ENCODE peak calls at places on chromosomes 13 and 19, in eight cellular contexts. One of them, this sample, is unnamed.

GRCh38 chr13:31998131-31998530 is 33.4 kb upstream of the FRY start:
- DNase-seq in lower leg skin: no peak
- DNase-seq in CD8-positive, alpha-beta T cell: no peak
- DNase-seq in fibroblast of pulmonary artery: no peak
- DNase-seq in fibroblast of lung: no peak
- DNase-seq in astrocyte of the spinal cord: no peak
- DNase-seq in tibial artery: no peak
- DNase-seq in tibial nerve: no peak
- DNase-seq in this sample: no peak

GRCh38 chr13:98507060-98507797 is 69.7 kb downstream of the STK24 start:
- DNase-seq in astrocyte of the spinal cord: peak
- DNase-seq in tibial artery: peak
- DNase-seq in lower leg skin: no peak
- DNase-seq in tibial nerve: peak
- DNase-seq in CD8-positive, alpha-beta T cell: no peak
- DNase-seq in fibroblast of pulmonary artery: peak
- DNase-seq in fibroblast of lung: peak
- DNase-seq in this sample: peak

GRCh38 chr13:71320452-71320851 is 546.6 kb downstream of the DACH1 start:
- DNase-seq in tibial artery: no peak
- DNase-seq in astrocyte of the spinal cord: peak
- DNase-seq in tibial nerve: no peak
- DNase-seq in fibroblast of lung: peak
- DNase-seq in fibroblast of pulmonary artery: peak
- DNase-seq in lower leg skin: no peak
- DNase-seq in CD8-positive, alpha-beta T cell: no peak
- DNase-seq in this sample: no peak

GRCh38 chr13:37869506-37869755 is 141 bp downstream of the TRPC4 start:
- DNase-seq in tibial artery: no peak
- DNase-seq in lower leg skin: no peak
- DNase-seq in astrocyte of the spinal cord: no peak
- DNase-seq in fibroblast of pulmonary artery: peak
- DNase-seq in CD8-positive, alpha-beta T cell: no peak
- DNase-seq in tibial nerve: no peak
- DNase-seq in fibroblast of lung: no peak
- DNase-seq in this sample: no peak

GRCh38 chr19:34430738-34431625 is 2.8 kb downstream of the UBA2 start:
- DNase-seq in fibroblast of pulmonary artery: peak
- DNase-seq in lower leg skin: no peak
- DNase-seq in fibroblast of lung: peak
- DNase-seq in CD8-positive, alpha-beta T cell: peak
- DNase-seq in tibial artery: no peak
- DNase-seq in astrocyte of the spinal cord: peak
- DNase-seq in tibial nerve: no peak
- DNase-seq in this sample: no peak

GRCh38 chr19:4052993-4053422 is 13.7 kb downstream of the ZBTB7A start:
- DNase-seq in CD8-positive, alpha-beta T cell: no peak
- DNase-seq in lower leg skin: no peak
- DNase-seq in fibroblast of lung: no peak
- DNase-seq in tibial nerve: no peak
- DNase-seq in fibroblast of pulmonary artery: no peak
- DNase-seq in tibial artery: no peak
- DNase-seq in astrocyte of the spinal cord: no peak
- DNase-seq in this sample: no peak

GRCh38 chr13:105048685-105049084 is 1486.8 kb downstream of the EFNB2 start:
- DNase-seq in fibroblast of pulmonary artery: no peak
- DNase-seq in tibial artery: no peak
- DNase-seq in CD8-positive, alpha-beta T cell: no peak
- DNase-seq in fibroblast of lung: no peak
- DNase-seq in astrocyte of the spinal cord: no peak
- DNase-seq in lower leg skin: no peak
- DNase-seq in tibial nerve: no peak
- DNase-seq in this sample: no peak

GRCh38 chr19:2478756-2479555 is 3.0 kb downstream of the GADD45B start:
- DNase-seq in tibial artery: peak
- DNase-seq in fibroblast of lung: peak
- DNase-seq in astrocyte of the spinal cord: peak
- DNase-seq in lower leg skin: peak
- DNase-seq in CD8-positive, alpha-beta T cell: peak
- DNase-seq in tibial nerve: peak
- DNase-seq in fibroblast of pulmonary artery: peak
- DNase-seq in this sample: peak

GRCh38 chr13:35838356-35838755 is 292.8 kb downstream of the DCLK1 start:
- DNase-seq in CD8-positive, alpha-beta T cell: no peak
- DNase-seq in tibial nerve: no peak
- DNase-seq in lower leg skin: no peak
- DNase-seq in fibroblast of lung: peak
- DNase-seq in tibial artery: no peak
- DNase-seq in fibroblast of pulmonary artery: peak
- DNase-seq in astrocyte of the spinal cord: peak
- DNase-seq in this sample: no peak

DNA sequence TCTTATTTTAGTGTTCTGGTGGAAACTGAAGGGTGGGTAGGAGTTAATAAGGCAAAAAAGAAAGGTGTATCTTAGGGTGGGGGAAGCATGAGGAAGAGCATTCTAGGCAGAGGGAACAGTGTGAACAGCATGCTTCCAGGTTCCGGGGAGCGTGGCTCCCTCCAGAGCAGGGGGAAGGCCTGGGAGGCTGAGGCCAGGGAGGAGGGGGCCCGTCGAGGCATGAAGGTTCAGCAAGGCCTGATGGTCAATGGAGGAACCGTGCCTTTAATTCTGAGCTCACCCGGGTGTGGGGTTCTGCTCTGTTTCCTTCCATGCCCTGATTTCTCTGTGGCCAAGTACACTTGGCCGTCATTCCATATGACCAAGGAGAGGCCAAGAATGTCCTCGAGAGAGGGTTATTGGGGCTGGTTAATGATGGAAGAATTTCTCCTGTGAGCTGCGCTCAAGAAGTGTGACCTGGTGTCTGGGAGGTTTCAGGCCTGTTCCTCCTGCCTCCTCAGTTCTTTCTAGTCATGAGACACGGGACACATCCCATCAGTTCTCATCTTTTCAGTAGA is 73.5 kb downstream of the SIPA1L3 start:
- DNase-seq in CD8-positive, alpha-beta T cell: no peak
- DNase-seq in fibroblast of lung: peak
- DNase-seq in astrocyte of the spinal cord: no peak
- DNase-seq in tibial nerve: no peak
- DNase-seq in lower leg skin: peak
- DNase-seq in fibroblast of pulmonary artery: no peak
- DNase-seq in tibial artery: peak
- DNase-seq in this sample: no peak
- H3K4me3 ChIP-seq in CD8-positive, alpha-beta T cell: no peak
- H3K4me3 ChIP-seq in fibroblast of lung: no peak
- H3K4me3 ChIP-seq in astrocyte of the spinal cord: no peak
- H3K4me3 ChIP-seq in tibial nerve: no peak
- H3K4me3 ChIP-seq in lower leg skin: no peak
- H3K4me3 ChIP-seq in fibroblast of pulmonary artery: no peak
- H3K4me3 ChIP-seq in tibial artery: no peak
- H3K4me3 ChIP-seq in this sample: no peak

DNA sequence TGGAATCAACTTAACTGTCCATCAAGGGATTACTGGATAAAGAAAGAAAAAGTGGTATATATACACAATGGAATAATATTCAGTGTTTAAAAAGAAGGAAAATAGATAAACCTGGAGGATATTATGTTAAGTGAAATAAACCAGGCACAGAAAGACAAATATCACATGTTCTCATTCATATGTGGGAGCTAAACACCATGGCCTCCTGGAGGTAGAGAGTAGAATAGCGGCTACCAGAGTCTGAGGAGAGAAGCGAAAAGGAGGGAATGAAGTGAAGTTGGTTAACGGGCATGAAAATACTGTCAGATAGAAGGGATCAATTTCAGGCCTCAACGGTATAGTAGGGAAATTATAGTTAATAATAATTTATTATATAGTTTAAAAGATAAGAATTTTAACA is 147.5 kb upstream of the OBI1 start:
- DNase-seq in tibial nerve: no peak
- DNase-seq in tibial artery: no peak
- DNase-seq in fibroblast of pulmonary artery: no peak
- DNase-seq in fibroblast of lung: no peak
- DNase-seq in astrocyte of the spinal cord: no peak
- DNase-seq in lower leg skin: no peak
- DNase-seq in CD8-positive, alpha-beta T cell: no peak
- DNase-seq in this sample: no peak
- TF ChIP-seq CTCF in tibial nerve: peak
- TF ChIP-seq CTCF in tibial artery: no peak
- TF ChIP-seq CTCF in fibroblast of pulmonary artery: peak
- TF ChIP-seq CTCF in fibroblast of lung: no peak
- TF ChIP-seq CTCF in astrocyte of the spinal cord: peak
- TF ChIP-seq CTCF in lower leg skin: no peak
- TF ChIP-seq CTCF in CD8-positive, alpha-beta T cell: peak
- TF ChIP-seq CTCF in this sample: no peak

GRCh38 chr19:41709951-41710645 is 1.7 kb downstream of the CEACAM5 start:
- DNase-seq in tibial nerve: no peak
- DNase-seq in lower leg skin: peak
- DNase-seq in CD8-positive, alpha-beta T cell: no peak
- DNase-seq in fibroblast of lung: no peak
- DNase-seq in fibroblast of pulmonary artery: no peak
- DNase-seq in tibial artery: no peak
- DNase-seq in astrocyte of the spinal cord: no peak
- DNase-seq in this sample: no peak

GRCh38 chr19:41707871-41708371 is 505 bp upstream of the CEACAM5 start:
- DNase-seq in CD8-positive, alpha-beta T cell: no peak
- DNase-seq in fibroblast of lung: no peak
- DNase-seq in tibial nerve: no peak
- DNase-seq in tibial artery: no peak
- DNase-seq in fibroblast of pulmonary artery: no peak
- DNase-seq in lower leg skin: peak
- DNase-seq in astrocyte of the spinal cord: no peak
- DNase-seq in this sample: no peak

GRCh38 chr19:41706741-41707501 is 1.5 kb upstream of the CEACAM5 start:
- DNase-seq in tibial nerve: no peak
- DNase-seq in astrocyte of the spinal cord: no peak
- DNase-seq in lower leg skin: peak
- DNase-seq in fibroblast of lung: peak
- DNase-seq in CD8-positive, alpha-beta T cell: peak
- DNase-seq in fibroblast of pulmonary artery: peak
- DNase-seq in tibial artery: no peak
- DNase-seq in this sample: peak

GRCh38 chr19:41707502-41707812 is 969 bp upstream of the CEACAM5 start:
- DNase-seq in tibial artery: no peak
- DNase-seq in CD8-positive, alpha-beta T cell: no peak
- DNase-seq in tibial nerve: no peak
- DNase-seq in fibroblast of lung: no peak
- DNase-seq in fibroblast of pulmonary artery: no peak
- DNase-seq in lower leg skin: peak
- DNase-seq in astrocyte of the spinal cord: no peak
- DNase-seq in this sample: peak

DNA sequence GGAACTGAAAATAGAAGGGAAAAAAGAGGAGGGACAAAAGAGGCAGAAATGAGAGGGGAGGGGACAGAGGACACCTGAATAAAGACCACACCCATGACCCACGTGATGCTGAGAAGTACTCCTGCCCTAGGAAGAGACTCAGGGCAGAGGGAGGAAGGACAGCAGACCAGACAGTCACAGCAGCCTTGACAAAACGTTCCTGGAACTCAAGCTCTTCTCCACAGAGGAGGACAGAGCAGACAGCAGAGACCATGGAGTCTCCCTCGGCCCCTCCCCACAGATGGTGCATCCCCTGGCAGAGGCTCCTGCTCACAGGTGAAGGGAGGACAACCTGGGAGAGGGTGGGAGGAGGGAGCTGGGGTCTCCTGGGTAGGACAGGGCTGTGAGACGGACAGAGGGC is at the start of gene CEACAM5:
- DNase-seq in tibial nerve: no peak
- DNase-seq in fibroblast of pulmonary artery: no peak
- DNase-seq in CD8-positive, alpha-beta T cell: no peak
- DNase-seq in lower leg skin: no peak
- DNase-seq in astrocyte of the spinal cord: no peak
- DNase-seq in fibroblast of lung: no peak
- DNase-seq in tibial artery: no peak
- DNase-seq in this sample: no peak
- H3K4me3 ChIP-seq in tibial nerve: no peak
- H3K4me3 ChIP-seq in fibroblast of pulmonary artery: no peak
- H3K4me3 ChIP-seq in CD8-positive, alpha-beta T cell: no peak
- H3K4me3 ChIP-seq in lower leg skin: no peak
- H3K4me3 ChIP-seq in astrocyte of the spinal cord: no peak
- H3K4me3 ChIP-seq in fibroblast of lung: no peak
- H3K4me3 ChIP-seq in tibial artery: no peak
- H3K4me3 ChIP-seq in this sample: no peak

GRCh38 chr19:47610546-47610894 is 1.6 kb downstream of the BICRA start:
- DNase-seq in CD8-positive, alpha-beta T cell: no peak
- DNase-seq in tibial artery: no peak
- DNase-seq in fibroblast of pulmonary artery: no peak
- DNase-seq in lower leg skin: no peak
- DNase-seq in fibroblast of lung: no peak
- DNase-seq in astrocyte of the spinal cord: no peak
- DNase-seq in tibial nerve: no peak
- DNase-seq in this sample: no peak

GRCh38 chr19:47609885-47610545 is 1.1 kb downstream of the BICRA start:
- DNase-seq in lower leg skin: peak
- DNase-seq in fibroblast of pulmonary artery: peak
- DNase-seq in tibial artery: peak
- DNase-seq in CD8-positive, alpha-beta T cell: peak
- DNase-seq in tibial nerve: no peak
- DNase-seq in fibroblast of lung: peak
- DNase-seq in astrocyte of the spinal cord: peak
- DNase-seq in this sample: peak

GRCh38 chr19:47608908-47609879 is at the start of gene BICRA:
- DNase-seq in fibroblast of lung: peak
- DNase-seq in tibial artery: peak
- DNase-seq in astrocyte of the spinal cord: peak
- DNase-seq in fibroblast of pulmonary artery: peak
- DNase-seq in CD8-positive, alpha-beta T cell: peak
- DNase-seq in tibial nerve: peak
- DNase-seq in lower leg skin: peak
- DNase-seq in this sample: peak

GRCh38 chr19:47607564-47608073 is 1.3 kb upstream of the BICRA start:
- DNase-seq in lower leg skin: no peak
- DNase-seq in tibial artery: no peak
- DNase-seq in fibroblast of pulmonary artery: no peak
- DNase-seq in CD8-positive, alpha-beta T cell: no peak
- DNase-seq in astrocyte of the spinal cord: no peak
- DNase-seq in tibial nerve: no peak
- DNase-seq in fibroblast of lung: no peak
- DNase-seq in this sample: no peak

DNA sequence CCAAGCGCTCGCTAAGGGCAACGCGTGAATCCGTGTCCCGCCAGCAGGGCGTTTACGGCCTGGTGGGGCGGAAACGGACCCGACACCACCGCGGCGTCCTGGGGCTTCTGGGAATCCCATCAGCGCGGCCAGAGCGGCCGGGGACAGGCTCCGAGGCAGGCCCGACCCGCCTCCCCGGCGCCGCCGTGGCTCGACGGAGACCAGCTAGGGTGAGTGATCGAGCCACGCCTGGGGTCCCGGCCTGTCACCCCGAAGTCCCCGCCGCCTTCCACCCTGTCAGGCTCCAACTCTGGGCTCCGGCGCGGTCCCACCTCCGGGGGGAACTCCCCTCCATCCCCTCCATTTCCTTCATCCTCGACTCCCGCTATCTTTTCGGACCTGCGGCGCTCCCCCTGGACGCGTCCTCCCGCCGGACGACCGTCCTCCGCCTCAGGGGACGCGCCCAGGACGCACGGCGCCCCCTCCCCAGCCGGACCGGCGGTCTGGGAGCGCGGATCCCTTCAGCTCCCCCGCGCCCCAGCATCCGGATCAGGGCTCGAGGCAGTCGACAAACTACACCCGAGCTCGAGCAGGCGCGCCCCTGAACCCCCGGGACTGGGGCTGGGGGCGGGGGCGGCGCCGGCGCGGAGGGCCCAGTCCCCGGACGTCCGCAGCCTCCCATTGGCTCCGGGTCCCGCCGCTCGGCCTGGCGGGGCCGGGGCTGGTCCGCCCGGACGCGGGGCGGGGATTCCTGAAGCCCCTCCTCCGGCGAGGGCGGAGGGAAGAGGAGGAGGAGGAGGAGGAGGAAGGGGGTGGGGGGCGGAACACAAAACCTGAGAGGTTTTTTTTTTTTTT is 643 bp upstream of the BICRA start:
- DNase-seq in tibial artery: peak
- DNase-seq in astrocyte of the spinal cord: peak
- DNase-seq in fibroblast of pulmonary artery: peak
- DNase-seq in lower leg skin: peak
- DNase-seq in CD8-positive, alpha-beta T cell: peak
- DNase-seq in fibroblast of lung: peak
- DNase-seq in tibial nerve: peak
- DNase-seq in this sample: peak
- TF ChIP-seq CTCF in tibial artery: peak
- TF ChIP-seq CTCF in astrocyte of the spinal cord: peak
- TF ChIP-seq CTCF in fibroblast of pulmonary artery: peak
- TF ChIP-seq CTCF in lower leg skin: no peak
- TF ChIP-seq CTCF in CD8-positive, alpha-beta T cell: no peak
- TF ChIP-seq CTCF in fibroblast of lung: peak
- TF ChIP-seq CTCF in tibial nerve: no peak
- TF ChIP-seq CTCF in this sample: no peak

This sample was measured in uterus.